ENCODE peak calls at places on chromosomes 3 and 15, in eight cellular contexts. H is Panc1; C is fibroblast of lung; E is upper lobe of right lung; T is GM23248; F is adrenal gland; N is naive thymus-derived CD4-positive, alpha-beta T cell; R is thoracic aorta. Y is an unnamed sample. For H3K4me1, the result is how much of the 10 kb centered on the place peaks cover.

GRCh38 chr15:33789141-33789540 is 179.2 kb upstream of the CHRM5 start:
- DNase-seq in H (no peak), C (peak), E (no peak), T (peak), F (no peak), N (no peak), R (no peak), Y (no peak)

GRCh38 chr15:33226559-33227181 is 32.2 kb upstream of the FMN1 start:
- DNase-seq in H (no peak), C (peak), E (no peak), T (peak), F (peak), N (peak), R (no peak), Y (peak)

GRCh38 chr3:70832811-70833509 is 520.5 kb upstream of the MDFIC2 start:
- DNase-seq in H (no peak), C (peak), E (no peak), T (peak), F (no peak), N (no peak), R (no peak), Y (no peak)

GRCh38 chr15:73573572-73573971 is 59.6 kb downstream of the NPTN start:
- DNase-seq in H (no peak), C (peak), E (no peak), T (peak), F (peak), N (no peak), R (no peak), Y (no peak)

GRCh38 chr3:196965804-196966173 is 2.8 kb downstream of the PIGZ start:
- DNase-seq in H (no peak), C (no peak), E (no peak), T (no peak), F (no peak), N (no peak), R (no peak), Y (no peak)

GRCh38 chr3:116140100-116140689 is 305.1 kb downstream of the LSAMP start:
- DNase-seq in H (no peak), C (peak), E (no peak), T (peak), F (no peak), N (no peak), R (no peak), Y (no peak)

GRCh38 chr3:178420033-178420432 is 116.2 kb upstream of the KCNMB2 start:
- DNase-seq in H (no peak), C (peak), E (no peak), T (peak), F (no peak), N (no peak), R (no peak), Y (no peak)

GRCh38 chr3:111761309-111761795 is 97.7 kb upstream of the PHLDB2 start:
- DNase-seq in H (no peak), C (peak), E (no peak), T (peak), F (no peak), N (no peak), R (no peak), Y (no peak)

GRCh38 chr3:170585937-170586310 is at the start of gene SLC7A14:
- DNase-seq in H (no peak), C (no peak), E (no peak), T (peak), F (peak), N (no peak), R (no peak), Y (no peak)

GRCh38 chr3:115398481-115398880 is 224.8 kb upstream of the GAP43 start:
- DNase-seq in H (no peak), C (no peak), E (no peak), T (no peak), F (no peak), N (no peak), R (no peak), Y (no peak)

GRCh38 chr3:146274833-146275232 is 23.9 kb upstream of the PLSCR4 start:
- DNase-seq in H (no peak), C (peak), E (no peak), T (peak), F (no peak), N (no peak), R (no peak), Y (no peak)

GRCh38 chr3:112686360-112686759 is 45.4 kb upstream of the CCDC80 start:
- DNase-seq in H (no peak), C (no peak), E (no peak), T (no peak), F (no peak), N (no peak), R (no peak), Y (no peak)

GRCh38 chr3:5630396-5630795 is 442.9 kb downstream of the EDEM1 start:
- DNase-seq in H (no peak), C (no peak), E (no peak), T (no peak), F (no peak), N (no peak), R (no peak), Y (no peak)

GRCh38 chr3:56125358-56126005 is 342.8 kb downstream of the ERC2 start:
- DNase-seq in H (peak), C (peak), E (no peak), T (peak), F (peak), N (no peak), R (no peak), Y (no peak)

GRCh38 chr3:52187576-52187975 is 10.4 kb upstream of the ALAS1 start:
- DNase-seq in H (no peak), C (no peak), E (no peak), T (no peak), F (no peak), N (no peak), R (no peak), Y (no peak)

DNA sequence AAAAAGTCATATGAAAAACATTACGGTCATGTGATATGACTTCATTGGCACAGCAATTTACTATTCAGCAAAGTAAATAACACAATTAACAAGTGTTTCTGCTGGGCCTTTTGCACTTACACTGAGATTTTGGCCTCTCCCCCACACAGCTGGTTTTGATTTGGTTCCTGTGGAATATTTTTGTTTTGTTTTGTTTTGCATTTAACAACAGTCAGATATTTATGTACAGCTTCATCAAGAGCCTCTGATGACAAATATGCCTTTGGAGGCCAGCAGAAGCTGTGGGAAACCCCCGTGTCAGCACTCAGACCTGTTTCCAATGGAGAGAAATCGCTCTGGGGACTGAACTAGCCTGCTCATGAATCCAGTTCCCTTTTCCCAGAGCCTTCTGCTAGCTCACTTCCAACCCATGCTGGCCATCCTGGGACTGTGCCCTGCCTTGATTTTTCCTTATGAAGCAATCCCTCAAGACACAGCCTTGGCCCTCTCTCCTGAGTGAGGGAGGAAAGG is 161.9 kb downstream of the ATG7 start:
- DNase-seq in H (no peak), C (peak), E (no peak), T (peak), F (peak), N (no peak), R (peak), Y (no peak)
- H3K27ac ChIP-seq in H (peak), C (peak), E (no peak), T (peak), F (peak), N (no peak), R (peak), Y (no peak)

DNA sequence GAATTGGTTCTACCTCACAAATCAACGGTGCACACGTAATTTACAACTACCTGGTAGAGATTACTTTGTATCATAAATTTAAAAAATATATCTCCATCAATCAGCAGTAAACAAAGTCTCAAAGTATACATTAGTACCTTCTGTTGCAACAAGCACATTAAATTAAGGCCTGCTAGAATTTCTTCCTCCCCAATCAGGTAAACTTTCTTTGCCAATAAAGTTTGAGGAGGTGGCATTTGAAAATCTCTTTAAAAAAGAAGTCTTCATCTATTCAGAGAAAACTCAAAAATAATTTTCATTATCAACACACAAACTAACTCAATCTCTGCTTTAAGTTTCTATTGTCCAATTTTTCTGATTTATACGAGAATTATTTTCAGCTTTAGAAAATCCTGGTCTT is 4.4 kb downstream of the CCNL1 start:
- DNase-seq in H (no peak), C (no peak), E (no peak), T (no peak), F (no peak), N (no peak), R (no peak), Y (no peak)
- H3K4me1 ChIP-seq in H (under half), C (under half), E (half or more), T (under half), F (half or more), N (under half), R (half or more), Y (half or more)

DNA sequence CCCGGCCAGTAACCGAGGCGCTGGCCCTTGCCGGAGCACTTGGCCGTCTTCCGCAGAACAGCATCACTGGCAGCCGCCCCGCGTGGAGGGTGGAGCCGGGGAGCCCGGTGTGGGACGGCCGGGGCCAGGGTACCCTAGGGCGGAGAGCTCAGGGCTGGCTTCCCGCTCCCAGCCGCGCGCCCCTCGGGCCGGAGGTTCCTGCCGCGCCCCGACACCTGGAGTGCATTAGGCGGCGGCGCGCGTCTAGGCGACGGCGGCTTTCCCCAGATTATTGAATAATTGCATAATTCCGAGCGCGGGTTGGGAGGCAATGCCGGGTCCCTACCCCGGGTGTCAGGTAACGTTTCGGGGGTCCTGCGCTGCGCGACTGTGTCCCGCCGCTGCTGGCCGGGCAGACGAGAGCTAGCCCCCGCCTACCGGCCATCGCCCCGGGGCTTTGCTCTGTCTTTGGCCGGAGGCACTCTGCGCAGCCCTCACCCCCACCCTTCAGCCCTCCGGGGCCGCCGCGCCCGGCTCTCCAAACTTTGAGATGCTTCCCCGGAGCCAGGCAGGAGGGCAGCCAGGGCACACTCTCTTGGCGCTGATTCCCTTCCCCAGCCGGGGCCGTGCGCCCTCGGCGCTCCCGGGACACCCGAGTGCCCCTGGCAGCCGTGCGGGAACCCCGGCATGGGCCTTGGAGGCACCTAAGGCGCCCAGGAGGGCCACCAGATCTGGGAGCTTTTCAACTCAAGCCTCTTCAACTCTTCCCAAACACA is 749 bp downstream of the ITGA11 start:
- DNase-seq in H (no peak), C (no peak), E (no peak), T (peak), F (no peak), N (no peak), R (no peak), Y (no peak)
- H3K4me3 ChIP-seq in H (peak), C (peak), E (peak), T (peak), F (no peak), N (no peak), R (peak), Y (no peak)

GRCh38 chr3:57354768-57355167 is 62.3 kb upstream of the ASB14 start:
- DNase-seq in H (no peak), C (no peak), E (no peak), T (no peak), F (no peak), N (no peak), R (no peak), Y (no peak)
- H3K27ac ChIP-seq in H (no peak), C (no peak), E (no peak), T (no peak), F (no peak), N (no peak), R (no peak), Y (no peak)

DNA sequence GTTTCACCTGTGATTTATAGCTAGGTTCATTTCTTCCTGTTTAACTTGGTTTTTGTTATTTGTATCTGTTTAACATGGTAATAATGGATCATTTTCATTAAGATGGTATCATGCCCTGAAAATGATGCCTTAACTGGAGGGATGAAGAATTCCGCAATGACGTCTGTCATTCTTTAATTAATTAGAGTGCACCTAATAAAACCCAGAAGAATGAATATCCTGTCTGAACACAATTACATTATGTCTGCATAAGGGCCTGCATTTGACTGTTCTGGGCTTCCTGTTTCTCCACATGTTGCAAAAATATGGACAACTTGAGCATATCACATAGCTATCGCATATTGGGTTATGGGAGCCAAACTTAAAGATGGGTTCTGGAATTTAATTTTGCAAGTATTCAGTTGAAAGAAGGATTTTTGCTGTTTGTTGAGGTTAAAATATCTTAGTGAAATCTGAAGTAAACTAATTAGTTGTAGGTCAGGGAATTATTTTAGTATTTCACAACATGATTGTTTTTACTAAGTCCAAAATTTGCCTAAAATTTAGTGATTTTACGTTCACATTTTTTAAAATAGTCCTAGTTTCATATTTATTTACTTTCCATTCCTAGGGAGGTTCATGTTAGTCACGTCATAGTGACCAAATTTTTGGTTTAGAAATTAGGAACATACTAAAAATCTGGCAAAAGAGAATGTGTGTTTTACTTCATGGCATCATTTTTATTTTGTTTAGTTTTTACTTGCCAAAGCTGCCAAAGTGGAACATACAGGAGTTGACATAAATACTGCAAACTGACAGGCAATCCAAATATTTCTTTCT is 321.0 kb upstream of the TGFBR2 start:
- DNase-seq in H (no peak), C (no peak), E (no peak), T (no peak), F (no peak), N (no peak), R (no peak), Y (no peak)
- H3K4me1 ChIP-seq in H (under half), C (under half), E (under half), T (half or more), F (under half), N (under half), R (under half), Y (under half)

Y was measured in CD4-positive, alpha-beta memory T cell.